ENCODE peak calls at places on chromosome 11, in five cellular contexts. One of them, this sample, is unnamed.

GRCh38 chr11:656866-657265 is 19.8 kb downstream of the DRD4 start:
- DNase-seq in activated CD4-positive, alpha-beta T cell treated with anti-CD3 and anti-CD28 coated beads, Interleukin-2, amount 50 U/mL, for 4 hours: no peak
- DNase-seq in T-helper 2 cell: no peak
- DNase-seq in type B pancreatic cell: no peak
- DNase-seq in uterus: no peak
- DNase-seq in this sample: no peak

GRCh38 chr11:116773203-116774112 is 671 bp upstream of the BUD13 start:
- DNase-seq in activated CD4-positive, alpha-beta T cell treated with anti-CD3 and anti-CD28 coated beads, Interleukin-2, amount 50 U/mL, for 4 hours: no peak
- DNase-seq in T-helper 2 cell: no peak
- DNase-seq in type B pancreatic cell: no peak
- DNase-seq in uterus: no peak
- DNase-seq in this sample: no peak

GRCh38 chr11:96763244-96763643 is 373.4 kb downstream of the JRKL start:
- DNase-seq in activated CD4-positive, alpha-beta T cell treated with anti-CD3 and anti-CD28 coated beads, Interleukin-2, amount 50 U/mL, for 4 hours: no peak
- DNase-seq in T-helper 2 cell: no peak
- DNase-seq in type B pancreatic cell: no peak
- DNase-seq in uterus: no peak
- DNase-seq in this sample: no peak

GRCh38 chr11:15873501-15873900 is 482.8 kb downstream of the SOX6 start:
- DNase-seq in activated CD4-positive, alpha-beta T cell treated with anti-CD3 and anti-CD28 coated beads, Interleukin-2, amount 50 U/mL, for 4 hours: no peak
- DNase-seq in T-helper 2 cell: no peak
- DNase-seq in type B pancreatic cell: no peak
- DNase-seq in uterus: no peak
- DNase-seq in this sample: no peak

GRCh38 chr11:33646629-33647028 is 54.0 kb downstream of the C11orf91 start:
- DNase-seq in activated CD4-positive, alpha-beta T cell treated with anti-CD3 and anti-CD28 coated beads, Interleukin-2, amount 50 U/mL, for 4 hours: no peak
- DNase-seq in T-helper 2 cell: no peak
- DNase-seq in type B pancreatic cell: no peak
- DNase-seq in uterus: no peak
- DNase-seq in this sample: no peak

GRCh38 chr11:115348404-115348803 is 155.8 kb downstream of the CADM1 start:
- DNase-seq in activated CD4-positive, alpha-beta T cell treated with anti-CD3 and anti-CD28 coated beads, Interleukin-2, amount 50 U/mL, for 4 hours: no peak
- DNase-seq in T-helper 2 cell: no peak
- DNase-seq in type B pancreatic cell: no peak
- DNase-seq in uterus: no peak
- DNase-seq in this sample: no peak

GRCh38 chr11:12678092-12678491 is 3.9 kb downstream of the TEAD1 start:
- DNase-seq in activated CD4-positive, alpha-beta T cell treated with anti-CD3 and anti-CD28 coated beads, Interleukin-2, amount 50 U/mL, for 4 hours: no peak
- DNase-seq in T-helper 2 cell: no peak
- DNase-seq in type B pancreatic cell: no peak
- DNase-seq in uterus: no peak
- DNase-seq in this sample: no peak

GRCh38 chr11:41175304-41175972 is 284.0 kb downstream of the LRRC4C start:
- DNase-seq in activated CD4-positive, alpha-beta T cell treated with anti-CD3 and anti-CD28 coated beads, Interleukin-2, amount 50 U/mL, for 4 hours: no peak
- DNase-seq in T-helper 2 cell: no peak
- DNase-seq in type B pancreatic cell: no peak
- DNase-seq in uterus: no peak
- DNase-seq in this sample: no peak

GRCh38 chr11:65792456-65792855 is 5.6 kb downstream of the OVOL1 start:
- DNase-seq in activated CD4-positive, alpha-beta T cell treated with anti-CD3 and anti-CD28 coated beads, Interleukin-2, amount 50 U/mL, for 4 hours: no peak
- DNase-seq in T-helper 2 cell: no peak
- DNase-seq in type B pancreatic cell: no peak
- DNase-seq in uterus: no peak
- DNase-seq in this sample: no peak

GRCh38 chr11:105589346-105589745 is 20.5 kb upstream of the GRIA4 start:
- DNase-seq in activated CD4-positive, alpha-beta T cell treated with anti-CD3 and anti-CD28 coated beads, Interleukin-2, amount 50 U/mL, for 4 hours: no peak
- DNase-seq in T-helper 2 cell: no peak
- DNase-seq in type B pancreatic cell: no peak
- DNase-seq in uterus: no peak
- DNase-seq in this sample: no peak

GRCh38 chr11:60951909-60952741 is at the start of gene SLC15A3:
- DNase-seq in activated CD4-positive, alpha-beta T cell treated with anti-CD3 and anti-CD28 coated beads, Interleukin-2, amount 50 U/mL, for 4 hours: peak; percentile 26
- DNase-seq in T-helper 2 cell: no peak
- DNase-seq in type B pancreatic cell: no peak
- DNase-seq in uterus: peak; percentile 57
- DNase-seq in this sample: peak; percentile 49

GRCh38 chr11:95888439-95888838 is 35.5 kb downstream of the MTMR2 start:
- DNase-seq in activated CD4-positive, alpha-beta T cell treated with anti-CD3 and anti-CD28 coated beads, Interleukin-2, amount 50 U/mL, for 4 hours: no peak
- DNase-seq in T-helper 2 cell: no peak
- DNase-seq in type B pancreatic cell: no peak
- DNase-seq in uterus: no peak
- DNase-seq in this sample: no peak

GRCh38 chr11:115606223-115607220 is 102.3 kb upstream of the CADM1 start:
- DNase-seq in activated CD4-positive, alpha-beta T cell treated with anti-CD3 and anti-CD28 coated beads, Interleukin-2, amount 50 U/mL, for 4 hours: no peak
- DNase-seq in T-helper 2 cell: no peak
- DNase-seq in type B pancreatic cell: no peak
- DNase-seq in uterus: peak; percentile 31
- DNase-seq in this sample: no peak